ENCODE peak calls at places on chromosomes 13 and 19, in four cellular contexts. K, U, O and F are unnamed samples.

GRCh38 chr13:76296751-76297150 is 589.5 kb downstream of the KCTD12 start:
- DNase-seq in K (no peak), U (no peak), O (no peak), F (no peak)

GRCh38 chr13:112722433-112723250 is 32.8 kb downstream of the ATP11A start:
- DNase-seq in K (peak), U (peak), O (peak), F (peak)

GRCh38 chr19:53992211-53992610 is 774 bp downstream of the CACNG6 start:
- DNase-seq in K (no peak), U (no peak), O (no peak), F (no peak)

GRCh38 chr13:111880185-111880584 is 186.8 kb upstream of the SOX1 start:
- DNase-seq in K (no peak), U (no peak), O (no peak), F (no peak)

GRCh38 chr13:113597386-113598080 is 13.0 kb downstream of the TFDP1 start:
- DNase-seq in K (no peak), U (no peak), O (no peak), F (no peak)

GRCh38 chr19:29489182-29489951 is 36.4 kb upstream of the VSTM2B start:
- DNase-seq in K (no peak), U (no peak), O (no peak), F (no peak)

GRCh38 chr13:99658266-99658991 is 157.2 kb downstream of the TM9SF2 start:
- DNase-seq in K (peak), U (peak), O (peak), F (peak)

GRCh38 chr19:46732966-46733692 is 12.7 kb upstream of the FKRP start:
- DNase-seq in K (peak), U (peak), O (peak), F (no peak)

GRCh38 chr13:102089722-102090121 is 312.1 kb downstream of the FGF14 start:
- DNase-seq in K (no peak), U (no peak), O (no peak), F (no peak)

GRCh38 chr13:39956036-39956435 is 300.6 kb downstream of the COG6 start:
- DNase-seq in K (no peak), U (no peak), O (no peak), F (no peak)

GRCh38 chr13:21326155-21327030 is 132.7 kb downstream of the ZDHHC20 start:
- DNase-seq in K (peak), U (peak), O (peak), F (peak)

GRCh38 chr19:56838930-56839664 is 1.4 kb downstream of the PEG3 start:
- DNase-seq in K (peak), U (peak), O (no peak), F (peak)

GRCh38 chr13:111326621-111326965 is 6.2 kb downstream of the TEX29 start:
- DNase-seq in K (no peak), U (no peak), O (no peak), F (no peak)

GRCh38 chr19:13164370-13165090 is 14.3 kb downstream of the IER2 start:
- DNase-seq in K (peak), U (peak), O (peak), F (peak)

GRCh38 chr13:98214008-98214643 is 37.1 kb upstream of the RNF113B start:
- DNase-seq in K (peak), U (peak), O (peak), F (peak)

GRCh38 chr13:34731486-34731885 is 210.6 kb upstream of the NBEA start:
- DNase-seq in K (no peak), U (peak), O (no peak), F (no peak)

GRCh38 chr13:101429733-101430132 is 13.4 kb upstream of the NALCN start:
- DNase-seq in K (no peak), U (peak), O (peak), F (no peak)

GRCh38 chr13:26629260-26629659 is 71.8 kb downstream of the WASF3 start:
- DNase-seq in K (no peak), U (no peak), O (no peak), F (no peak)

GRCh38 chr13:32210081-32210480 is 105.1 kb downstream of the ZAR1L start:
- DNase-seq in K (no peak), U (no peak), O (no peak), F (no peak)

GRCh38 chr19:20333508-20333907 is 166.5 kb downstream of the ZNF486 start:
- DNase-seq in K (no peak), U (no peak), O (no peak), F (no peak)

GRCh38 chr13:100273576-100273975 is 184.7 kb downstream of the PCCA start:
- DNase-seq in K (no peak), U (no peak), O (no peak), F (no peak)

GRCh38 chr13:24159362-24159761 is 1.2 kb upstream of the SPATA13 start:
- DNase-seq in K (no peak), U (no peak), O (no peak), F (no peak)

GRCh38 chr19:21824679-21825078 is 11.3 kb downstream of the ZNF43 start:
- DNase-seq in K (no peak), U (peak), O (peak), F (no peak)

GRCh38 chr13:96020155-96020575 is 33.0 kb downstream of the UGGT2 start:
- DNase-seq in K (peak), U (peak), O (peak), F (no peak)

GRCh38 chr13:62324842-62325241 is 909.2 kb upstream of the PCDH20 start:
- DNase-seq in K (no peak), U (no peak), O (no peak), F (no peak)

GRCh38 chr13:62321139-62321538 is 905.5 kb upstream of the PCDH20 start:
- DNase-seq in K (no peak), U (no peak), O (no peak), F (no peak)

GRCh38 chr13:62321895-62322294 is 906.2 kb upstream of the PCDH20 start:
- DNase-seq in K (no peak), U (no peak), O (no peak), F (no peak)

GRCh38 chr13:62320731-62321130 is 905.1 kb upstream of the PCDH20 start:
- DNase-seq in K (no peak), U (no peak), O (no peak), F (no peak)

DNA sequence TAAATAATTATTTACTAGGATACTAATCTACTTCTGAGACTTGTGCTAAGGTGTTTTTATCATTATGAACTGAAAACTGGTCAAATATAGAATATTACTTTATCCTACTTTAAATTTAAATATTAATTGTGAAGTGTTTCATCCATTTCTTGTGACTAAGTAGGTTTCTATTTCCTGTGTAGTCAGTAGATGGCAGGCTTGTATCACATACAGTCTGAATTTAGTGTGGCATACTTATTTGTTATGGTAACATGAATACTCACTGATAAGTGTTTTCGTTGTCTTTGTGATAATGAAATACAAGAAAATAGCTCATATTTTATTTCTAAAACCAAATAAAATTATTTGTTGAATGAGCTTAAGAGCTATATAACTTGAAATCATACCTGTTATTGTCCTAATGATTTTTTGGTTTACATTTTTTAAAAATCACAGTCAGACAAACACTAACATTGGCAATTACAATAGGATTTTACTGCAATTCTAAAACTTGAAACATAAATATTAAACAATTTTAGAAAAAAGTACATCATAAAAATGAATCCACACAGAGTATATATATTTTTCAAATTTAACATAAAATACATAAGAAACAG is 904.6 kb upstream of the PCDH20 start:
- DNase-seq in K (peak), U (peak), O (peak), F (no peak)
- TF ChIP-seq CTCF in K (peak), U (no peak), O (peak), F (no peak)

GRCh38 chr13:44870456-44870929 is 118.8 kb downstream of the NUFIP1 start:
- DNase-seq in K (no peak), U (no peak), O (no peak), F (no peak)
- TF ChIP-seq CTCF in K (no peak), U (no peak), O (no peak), F (no peak)

DNA sequence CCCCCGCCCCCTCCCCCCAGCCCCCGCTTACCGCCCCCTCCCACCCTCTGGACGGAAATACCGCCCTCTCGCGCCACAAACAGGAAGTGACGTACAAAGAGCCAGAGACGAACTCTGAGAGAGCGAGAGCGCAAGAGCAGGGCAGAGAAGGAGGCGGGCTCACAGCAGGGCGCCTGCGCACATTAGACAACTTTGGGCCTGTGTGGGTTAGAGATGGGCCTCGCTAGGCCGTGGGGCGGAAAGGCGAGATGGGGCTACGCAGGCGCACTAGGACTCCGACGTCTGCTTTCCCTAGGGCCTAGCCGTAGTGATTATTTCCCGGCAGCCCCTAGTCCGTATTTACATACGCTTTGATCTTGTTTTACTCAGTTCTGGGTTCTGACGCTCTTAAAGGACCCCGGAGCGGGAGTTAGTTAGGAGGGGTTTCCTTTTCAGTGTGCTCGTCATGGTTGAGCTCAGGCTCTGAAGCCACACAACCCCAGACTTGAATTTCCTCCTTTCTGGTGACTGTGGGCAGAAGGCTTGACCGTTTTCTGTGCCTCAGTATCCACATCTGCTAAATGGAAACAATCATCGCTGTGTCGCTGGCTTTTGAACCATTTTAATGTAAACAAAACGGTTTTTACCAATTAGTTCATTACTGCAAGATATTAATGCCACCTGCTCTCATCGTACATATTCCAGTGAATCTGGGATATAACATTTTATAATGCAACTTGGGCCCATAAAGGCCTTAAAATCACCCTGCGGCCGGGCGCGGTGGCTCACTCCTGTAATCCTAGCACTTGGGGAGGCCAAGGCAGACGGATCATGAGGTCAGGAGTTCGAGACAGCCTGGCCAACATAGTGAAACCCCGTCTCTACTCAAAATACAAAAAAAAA is 449 bp upstream of the AKT2 start:
- DNase-seq in K (peak), U (peak), O (peak), F (peak)
- TF ChIP-seq CTCF in K (no peak), U (no peak), O (no peak), F (no peak)

GRCh38 chr13:53249236-53249635 is 220.6 kb downstream of the OLFM4 start:
- DNase-seq in K (no peak), U (no peak), O (no peak), F (no peak)

GRCh38 chr13:53255795-53256194 is 227.2 kb downstream of the OLFM4 start:
- DNase-seq in K (no peak), U (no peak), O (no peak), F (no peak)

GRCh38 chr13:53250977-53251376 is 222.4 kb downstream of the OLFM4 start:
- DNase-seq in K (no peak), U (no peak), O (no peak), F (no peak)

GRCh38 chr13:53254495-53254894 is 225.9 kb downstream of the OLFM4 start:
- DNase-seq in K (no peak), U (no peak), O (no peak), F (no peak)

DNA sequence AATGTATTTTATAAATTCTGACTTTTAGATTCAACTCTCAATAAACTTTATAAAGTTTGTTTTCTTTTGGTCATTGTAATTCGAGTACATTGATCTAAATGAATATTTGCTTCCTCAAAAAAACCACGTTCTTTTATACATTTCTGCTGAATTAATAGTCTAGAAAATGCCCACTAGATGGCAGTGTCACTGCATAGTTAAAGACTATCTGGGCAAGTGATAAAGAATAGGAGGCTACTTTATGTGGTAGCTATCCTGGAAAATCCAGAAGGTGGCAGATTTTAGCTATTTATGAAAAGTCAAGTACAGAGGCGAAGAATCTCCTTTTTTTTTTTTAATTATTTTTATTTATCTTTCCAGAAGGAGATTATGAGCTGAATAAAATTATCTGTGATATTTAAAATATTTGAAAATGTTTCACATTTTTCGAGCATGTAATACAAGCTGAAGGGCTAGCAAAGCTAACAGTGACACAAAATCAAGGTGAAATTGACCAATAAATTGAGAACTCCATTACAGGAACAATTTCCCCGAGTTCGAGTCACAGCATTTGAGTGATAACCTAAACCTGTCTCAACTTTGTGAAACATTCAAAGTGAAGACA is 221.8 kb downstream of the OLFM4 start:
- DNase-seq in K (peak), U (peak), O (peak), F (no peak)
- TF ChIP-seq CTCF in K (peak), U (peak), O (peak), F (peak)

GRCh38 chr19:58366576-58367430 is 4.3 kb upstream of the ZNF497 start:
- DNase-seq in K (no peak), U (no peak), O (no peak), F (no peak)

GRCh38 chr19:58367698-58368454 is 5.3 kb upstream of the ZNF497 start:
- DNase-seq in K (no peak), U (no peak), O (no peak), F (no peak)

GRCh38 chr19:58374200-58374599 is 6.6 kb downstream of the ZNF837 start:
- DNase-seq in K (no peak), U (no peak), O (peak), F (no peak)

GRCh38 chr19:58368561-58369360 is 6.2 kb upstream of the ZNF497 start:
- DNase-seq in K (no peak), U (no peak), O (no peak), F (no peak)

GRCh38 chr19:58372311-58373133 is 8.3 kb downstream of the ZNF837 start:
- DNase-seq in K (no peak), U (no peak), O (no peak), F (no peak)
- TF ChIP-seq CTCF in K (no peak), U (no peak), O (peak), F (no peak)

DNA sequence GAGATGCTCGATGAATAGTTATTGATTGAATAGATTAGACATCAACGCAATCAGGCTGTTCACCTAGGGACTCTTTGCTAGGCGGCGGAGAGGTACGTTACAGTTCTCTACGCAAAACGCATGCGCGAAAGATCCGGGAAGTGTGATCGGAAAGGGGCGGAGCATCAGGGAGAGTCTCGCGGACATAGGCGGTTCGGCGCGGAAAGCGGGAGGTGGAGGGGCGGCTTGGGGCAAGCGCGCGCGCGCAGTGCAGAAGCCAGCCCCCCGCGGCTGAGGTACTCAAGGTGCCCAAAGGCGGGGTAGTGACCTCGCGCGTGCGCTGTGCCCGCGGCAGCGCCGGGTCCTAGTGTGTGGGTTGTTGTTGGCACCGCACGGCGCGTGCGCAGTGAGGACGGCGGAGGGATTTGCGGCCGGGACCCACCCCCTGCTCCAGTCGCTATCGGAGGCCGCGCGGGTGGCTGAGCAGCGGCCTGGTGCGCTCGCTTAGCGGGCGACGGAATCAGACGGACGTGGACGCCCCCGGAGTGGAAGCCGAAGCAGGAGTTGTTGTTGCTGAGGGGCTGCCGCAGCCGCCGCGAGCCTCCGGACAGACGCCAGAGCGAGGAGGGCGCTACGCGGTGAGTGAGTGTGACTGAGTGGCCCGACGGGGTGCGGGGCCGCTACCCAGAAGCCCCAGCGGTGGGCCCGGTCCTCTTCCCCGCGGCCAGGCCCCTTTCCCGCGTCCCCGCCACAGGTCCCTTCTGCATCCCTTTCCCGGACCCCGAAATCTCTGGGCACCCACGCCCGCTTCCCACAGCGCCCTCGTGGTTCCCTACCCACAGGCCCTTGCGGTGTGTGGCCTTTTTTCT is at the start of gene SNRNP70:
- DNase-seq in K (peak), U (peak), O (peak), F (peak)
- TF ChIP-seq CTCF in K (no peak), U (no peak), O (no peak), F (peak)

DNA sequence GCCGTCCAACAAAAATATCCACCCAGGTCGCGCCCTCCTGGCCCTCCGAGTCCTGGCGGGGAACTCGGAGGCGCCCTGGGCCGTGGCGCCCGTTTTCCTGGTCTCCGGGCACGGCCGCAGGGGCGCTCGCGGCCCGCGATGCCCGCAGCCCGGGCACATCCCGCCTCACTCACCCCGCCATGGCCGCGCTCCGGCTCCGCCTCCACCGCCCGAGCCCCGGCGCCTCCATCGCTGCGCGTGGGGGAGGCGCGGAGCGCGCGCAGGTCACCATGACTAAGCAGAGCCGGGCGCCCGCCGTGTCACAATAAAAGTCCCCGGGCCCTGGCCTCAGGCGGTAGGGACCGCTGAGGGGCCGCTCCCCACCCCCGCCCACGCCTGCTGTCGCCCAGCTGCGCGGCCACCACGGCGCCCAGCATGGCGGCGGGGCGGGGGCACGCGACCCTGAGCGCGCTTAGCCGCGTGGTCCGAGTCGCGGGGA is 593 bp downstream of the KEAP1 start:
- DNase-seq in K (peak), U (peak), O (peak), F (peak)
- TF ChIP-seq CTCF in K (no peak), U (no peak), O (peak), F (no peak)